ENCODE peak calls at places on chromosomes 12 and 14, in five cellular contexts. K is NCI-H1417 treated with DMSO at 0.1 percent for 48 hours, N is dorsolateral prefrontal cortex, T is amniotic epithelial cell, J is NT2/D1. C is an unnamed sample.

GRCh38 chr14:37985826-37986470 is 221.8 kb upstream of the SSTR1 start:
- DNase-seq in K (no peak), N (no peak), T (peak), J (peak), C (no peak)

GRCh38 chr14:22691171-22691570 is 47.0 kb upstream of the OR6J1 start:
- DNase-seq in K (no peak), N (no peak), T (peak), J (no peak), C (no peak)

GRCh38 chr12:113683566-113683965 is 211.9 kb upstream of the LHX5 start:
- DNase-seq in K (peak), N (no peak), T (no peak), J (no peak), C (no peak)

GRCh38 chr14:66974397-66975025 is 214.7 kb upstream of the GARIN2 start:
- DNase-seq in K (no peak), N (no peak), T (peak), J (no peak), C (no peak)

GRCh38 chr12:114834621-114835020 is 150.6 kb upstream of the TBX3 start:
- DNase-seq in K (no peak), N (no peak), T (peak), J (no peak), C (no peak)

GRCh38 chr14:96501383-96501745 is 818 bp upstream of the PAPOLA start:
- DNase-seq in K (no peak), N (no peak), T (no peak), J (no peak), C (no peak)

GRCh38 chr14:104860414-104860813 is 4.7 kb upstream of the CEP170B start:
- DNase-seq in K (no peak), N (no peak), T (no peak), J (no peak), C (no peak)

GRCh38 chr12:108857158-108857407 is 300 bp downstream of the SSH1 start:
- DNase-seq in K (no peak), N (no peak), T (no peak), J (no peak), C (no peak)

GRCh38 chr12:21934173-21934572 is 7.1 kb downstream of the ABCC9 start:
- DNase-seq in K (no peak), N (no peak), T (no peak), J (no peak), C (no peak)

GRCh38 chr14:64074961-64075619 is 219.1 kb downstream of the ESR2 start:
- DNase-seq in K (no peak), N (no peak), T (peak), J (no peak), C (no peak)

GRCh38 chr12:113109872-113110623 is 25.5 kb downstream of the RASAL1 start:
- DNase-seq in K (no peak), N (no peak), T (no peak), J (no peak), C (no peak)

GRCh38 chr14:81313775-81314429 is 86.2 kb downstream of the STON2 start:
- DNase-seq in K (no peak), N (no peak), T (peak), J (no peak), C (no peak)

GRCh38 chr12:88334271-88334670 is 192.2 kb downstream of the TMTC3 start:
- DNase-seq in K (no peak), N (no peak), T (peak), J (no peak), C (no peak)

GRCh38 chr14:31781578-31781977 is 220.4 kb downstream of the NUBPL start:
- DNase-seq in K (no peak), N (no peak), T (no peak), J (peak), C (no peak)

GRCh38 chr12:128459067-128459466 is 192.1 kb downstream of the TMEM132C start:
- DNase-seq in K (no peak), N (no peak), T (no peak), J (peak), C (no peak)

GRCh38 chr12:46177842-46178608 is 90.8 kb downstream of the SLC38A1 start:
- DNase-seq in K (no peak), N (no peak), T (no peak), J (no peak), C (no peak)

GRCh38 chr14:50383618-50384225 is 13.0 kb downstream of the CDKL1 start:
- DNase-seq in K (no peak), N (no peak), T (peak), J (no peak), C (no peak)

GRCh38 chr12:107779077-107779840 is 4.8 kb downstream of the ASCL4 start:
- DNase-seq in K (no peak), N (no peak), T (no peak), J (no peak), C (no peak)

GRCh38 chr12:70983692-70984091 is 63.2 kb upstream of the PTPRR start:
- DNase-seq in K (no peak), N (no peak), T (no peak), J (peak), C (no peak)

GRCh38 chr12:128791395-128792322 is 32.1 kb downstream of the SLC15A4 start:
- DNase-seq in K (no peak), N (no peak), T (no peak), J (no peak), C (no peak)

GRCh38 chr12:106582661-106583577 is at the start of gene RFX4:
- DNase-seq in K (no peak), N (no peak), T (no peak), J (peak), C (no peak)

GRCh38 chr14:104865631-104866441 is 768 bp downstream of the CEP170B start:
- DNase-seq in K (no peak), N (peak), T (peak), J (no peak), C (peak)

GRCh38 chr12:125021771-125022170 is 28.3 kb downstream of the BRI3BP start:
- DNase-seq in K (no peak), N (no peak), T (no peak), J (no peak), C (no peak)

GRCh38 chr12:16599081-16599480 is 6.9 kb downstream of the LMO3 start:
- DNase-seq in K (peak), N (no peak), T (no peak), J (no peak), C (no peak)

GRCh38 chr12:12327802-12328201 is 22.2 kb downstream of the MANSC1 start:
- DNase-seq in K (no peak), N (no peak), T (peak), J (peak), C (peak)

GRCh38 chr12:120488057-120488660 is 7.8 kb upstream of the DYNLL1 start:
- DNase-seq in K (no peak), N (no peak), T (peak), J (no peak), C (no peak)

GRCh38 chr14:93959239-93960107 is 16.9 kb downstream of the ASB2 start:
- DNase-seq in K (no peak), N (no peak), T (peak), J (peak), C (peak)

GRCh38 chr12:2348477-2348852 is 295.7 kb downstream of the CACNA1C start:
- DNase-seq in K (no peak), N (no peak), T (no peak), J (no peak), C (no peak)

GRCh38 chr14:67397536-67397935 is 14.4 kb downstream of the PLEK2 start:
- DNase-seq in K (no peak), N (no peak), T (no peak), J (no peak), C (no peak)

GRCh38 chr14:106070242-106070641 is 543.9 kb downstream of the TMEM121 start:
- DNase-seq in K (no peak), N (no peak), T (no peak), J (no peak), C (no peak)

GRCh38 chr14:35470775-35471174 is 63.2 kb upstream of the INSM2 start:
- DNase-seq in K (no peak), N (no peak), T (peak), J (peak), C (peak)

C was measured in HuH-7.